ENCODE peak calls at places on chromosomes 7 and 10, in seven cellular contexts. One of them, this sample, is unnamed.

GRCh38 chr10:119973261-119973660 is 80.7 kb downstream of the SEC23IP start:
- DNase-seq in cardiac fibroblast: peak; percentile 9
- DNase-seq in spleen: no peak
- DNase-seq in transverse colon: no peak
- DNase-seq in gastrocnemius medialis: no peak
- DNase-seq in adrenal gland: no peak
- DNase-seq in pancreas: no peak
- DNase-seq in this sample: no peak

GRCh38 chr7:66255533-66256100 is 50.5 kb downstream of the TPST1 start:
- DNase-seq in transverse colon: no peak
- DNase-seq in cardiac fibroblast: peak; percentile 81
- DNase-seq in pancreas: no peak
- DNase-seq in spleen: no peak
- DNase-seq in gastrocnemius medialis: no peak
- DNase-seq in adrenal gland: no peak
- DNase-seq in this sample: no peak

GRCh38 chr7:3285652-3286051 is 15.4 kb upstream of the SDK1 start:
- DNase-seq in pancreas: no peak
- DNase-seq in gastrocnemius medialis: no peak
- DNase-seq in cardiac fibroblast: no peak
- DNase-seq in spleen: no peak
- DNase-seq in transverse colon: no peak
- DNase-seq in adrenal gland: no peak
- DNase-seq in this sample: no peak

GRCh38 chr7:139598642-139599041 is 75.2 kb downstream of the CLEC2L start:
- DNase-seq in spleen: no peak
- DNase-seq in pancreas: no peak
- DNase-seq in transverse colon: no peak
- DNase-seq in adrenal gland: no peak
- DNase-seq in gastrocnemius medialis: no peak
- DNase-seq in cardiac fibroblast: peak; percentile 16
- DNase-seq in this sample: no peak

GRCh38 chr10:128380946-128381345 is 254.7 kb upstream of the MKI67 start:
- DNase-seq in pancreas: no peak
- DNase-seq in transverse colon: no peak
- DNase-seq in cardiac fibroblast: no peak
- DNase-seq in spleen: no peak
- DNase-seq in gastrocnemius medialis: no peak
- DNase-seq in adrenal gland: no peak
- DNase-seq in this sample: no peak

GRCh38 chr7:138004046-138004445 is 2.2 kb upstream of the CREB3L2 start:
- DNase-seq in gastrocnemius medialis: no peak
- DNase-seq in transverse colon: no peak
- DNase-seq in spleen: no peak
- DNase-seq in cardiac fibroblast: no peak
- DNase-seq in adrenal gland: no peak
- DNase-seq in pancreas: no peak
- DNase-seq in this sample: no peak

GRCh38 chr10:112961609-112962008 is 11.6 kb downstream of the TCF7L2 start:
- DNase-seq in adrenal gland: no peak
- DNase-seq in transverse colon: peak; percentile 36
- DNase-seq in gastrocnemius medialis: no peak
- DNase-seq in pancreas: no peak
- DNase-seq in cardiac fibroblast: no peak
- DNase-seq in spleen: no peak
- DNase-seq in this sample: no peak

GRCh38 chr10:22453948-22454347 is 108.7 kb downstream of the SPAG6 start:
- DNase-seq in pancreas: no peak
- DNase-seq in cardiac fibroblast: no peak
- DNase-seq in adrenal gland: no peak
- DNase-seq in transverse colon: no peak
- DNase-seq in gastrocnemius medialis: no peak
- DNase-seq in spleen: no peak
- DNase-seq in this sample: no peak

GRCh38 chr10:119852822-119853221 is 19.8 kb downstream of the MCMBP start:
- DNase-seq in transverse colon: no peak
- DNase-seq in pancreas: no peak
- DNase-seq in cardiac fibroblast: no peak
- DNase-seq in adrenal gland: no peak
- DNase-seq in gastrocnemius medialis: no peak
- DNase-seq in spleen: no peak
- DNase-seq in this sample: no peak

GRCh38 chr7:69643708-69644445 is 45.6 kb downstream of the AUTS2 start:
- DNase-seq in gastrocnemius medialis: no peak
- DNase-seq in adrenal gland: peak; percentile 39
- DNase-seq in cardiac fibroblast: no peak
- DNase-seq in transverse colon: no peak
- DNase-seq in spleen: no peak
- DNase-seq in pancreas: no peak
- DNase-seq in this sample: no peak

GRCh38 chr10:116201670-116202430 is 71.2 kb downstream of the GFRA1 start:
- DNase-seq in cardiac fibroblast: no peak
- DNase-seq in spleen: no peak
- DNase-seq in gastrocnemius medialis: no peak
- DNase-seq in transverse colon: no peak
- DNase-seq in pancreas: no peak
- DNase-seq in adrenal gland: no peak
- DNase-seq in this sample: no peak

GRCh38 chr10:78212134-78212785 is 178.6 kb downstream of the RPS24 start:
- DNase-seq in transverse colon: no peak
- DNase-seq in adrenal gland: peak; percentile 85
- DNase-seq in pancreas: no peak
- DNase-seq in gastrocnemius medialis: no peak
- DNase-seq in spleen: no peak
- DNase-seq in cardiac fibroblast: no peak
- DNase-seq in this sample: no peak

GRCh38 chr10:132944510-132944909 is 2.1 kb upstream of the CFAP46 start:
- DNase-seq in spleen: no peak
- DNase-seq in gastrocnemius medialis: no peak
- DNase-seq in adrenal gland: peak; percentile 3
- DNase-seq in cardiac fibroblast: no peak
- DNase-seq in pancreas: peak; percentile 45
- DNase-seq in transverse colon: no peak
- DNase-seq in this sample: no peak

GRCh38 chr10:75272896-75273295 is 37.1 kb upstream of the COMTD1 start:
- DNase-seq in gastrocnemius medialis: no peak
- DNase-seq in spleen: no peak
- DNase-seq in adrenal gland: peak; percentile 62
- DNase-seq in pancreas: no peak
- DNase-seq in transverse colon: no peak
- DNase-seq in cardiac fibroblast: no peak
- DNase-seq in this sample: no peak

GRCh38 chr7:519429-519973 is at the start of gene PDGFA:
- DNase-seq in gastrocnemius medialis: no peak
- DNase-seq in spleen: no peak
- DNase-seq in transverse colon: no peak
- DNase-seq in cardiac fibroblast: peak; percentile 46
- DNase-seq in adrenal gland: no peak
- DNase-seq in pancreas: peak; percentile 87
- DNase-seq in this sample: no peak

GRCh38 chr10:25101466-25101865 is 73.3 kb upstream of the GPR158 start:
- DNase-seq in spleen: no peak
- DNase-seq in gastrocnemius medialis: no peak
- DNase-seq in transverse colon: no peak
- DNase-seq in cardiac fibroblast: no peak
- DNase-seq in adrenal gland: no peak
- DNase-seq in pancreas: no peak
- DNase-seq in this sample: no peak

GRCh38 chr10:57624066-57624465 is 643.6 kb downstream of the IPMK start:
- DNase-seq in spleen: no peak
- DNase-seq in transverse colon: no peak
- DNase-seq in cardiac fibroblast: no peak
- DNase-seq in pancreas: no peak
- DNase-seq in gastrocnemius medialis: no peak
- DNase-seq in adrenal gland: no peak
- DNase-seq in this sample: no peak

GRCh38 chr10:103053659-103054581 is 135.8 kb downstream of the CNNM2 start:
- DNase-seq in adrenal gland: peak; percentile 87
- DNase-seq in pancreas: no peak
- DNase-seq in spleen: peak; percentile 82
- DNase-seq in cardiac fibroblast: peak; percentile 78
- DNase-seq in transverse colon: peak; percentile 51
- DNase-seq in gastrocnemius medialis: no peak
- DNase-seq in this sample: peak; percentile 65

GRCh38 chr7:134515569-134516468 is 11.5 kb upstream of the AKR1B10 start:
- DNase-seq in pancreas: no peak
- DNase-seq in spleen: no peak
- DNase-seq in transverse colon: no peak
- DNase-seq in cardiac fibroblast: peak; percentile 97
- DNase-seq in adrenal gland: no peak
- DNase-seq in gastrocnemius medialis: peak; percentile 44
- DNase-seq in this sample: no peak

GRCh38 chr10:78966182-78966787 is 102.5 kb upstream of the ZMIZ1 start:
- DNase-seq in gastrocnemius medialis: no peak
- DNase-seq in spleen: no peak
- DNase-seq in cardiac fibroblast: no peak
- DNase-seq in pancreas: no peak
- DNase-seq in adrenal gland: no peak
- DNase-seq in transverse colon: no peak
- DNase-seq in this sample: no peak

GRCh38 chr10:4315529-4315928 is 510.5 kb upstream of the AKR1E2 start:
- DNase-seq in transverse colon: no peak
- DNase-seq in pancreas: no peak
- DNase-seq in cardiac fibroblast: peak; percentile 71
- DNase-seq in adrenal gland: no peak
- DNase-seq in gastrocnemius medialis: peak; percentile 19
- DNase-seq in spleen: no peak
- DNase-seq in this sample: no peak

GRCh38 chr7:55420535-55420934 is 55.4 kb downstream of the LANCL2 start:
- DNase-seq in adrenal gland: no peak
- DNase-seq in gastrocnemius medialis: no peak
- DNase-seq in pancreas: no peak
- DNase-seq in cardiac fibroblast: peak; percentile 33
- DNase-seq in spleen: no peak
- DNase-seq in transverse colon: no peak
- DNase-seq in this sample: no peak

GRCh38 chr10:88122145-88122544 is 258.7 kb downstream of the PTEN start:
- DNase-seq in pancreas: no peak
- DNase-seq in transverse colon: no peak
- DNase-seq in adrenal gland: no peak
- DNase-seq in spleen: no peak
- DNase-seq in cardiac fibroblast: no peak
- DNase-seq in gastrocnemius medialis: no peak
- DNase-seq in this sample: no peak

GRCh38 chr7:78080811-78081210 is 282.2 kb downstream of the PHTF2 start:
- DNase-seq in adrenal gland: no peak
- DNase-seq in gastrocnemius medialis: no peak
- DNase-seq in transverse colon: no peak
- DNase-seq in spleen: no peak
- DNase-seq in pancreas: no peak
- DNase-seq in cardiac fibroblast: no peak
- DNase-seq in this sample: no peak
- TF ChIP-seq CTCF in adrenal gland: no peak
- TF ChIP-seq CTCF in gastrocnemius medialis: no peak
- TF ChIP-seq CTCF in transverse colon: no peak
- TF ChIP-seq CTCF in spleen: no peak
- TF ChIP-seq CTCF in pancreas: no peak
- TF ChIP-seq CTCF in cardiac fibroblast: no peak
- TF ChIP-seq CTCF in this sample: no peak

GRCh38 chr7:95478139-95479037 is 7.4 kb upstream of the ASB4 start:
- DNase-seq in gastrocnemius medialis: no peak
- DNase-seq in pancreas: no peak
- DNase-seq in cardiac fibroblast: peak; percentile 72
- DNase-seq in adrenal gland: no peak
- DNase-seq in spleen: no peak
- DNase-seq in transverse colon: peak; percentile 42
- DNase-seq in this sample: no peak
- TF ChIP-seq CTCF in gastrocnemius medialis: no peak
- TF ChIP-seq CTCF in pancreas: no peak
- TF ChIP-seq CTCF in cardiac fibroblast: peak; percentile 64
- TF ChIP-seq CTCF in adrenal gland: no peak
- TF ChIP-seq CTCF in spleen: no peak
- TF ChIP-seq CTCF in transverse colon: peak; percentile 25
- TF ChIP-seq CTCF in this sample: no peak

GRCh38 chr10:32190890-32191491 is 134.8 kb upstream of the KIF5B start:
- DNase-seq in spleen: no peak
- DNase-seq in pancreas: no peak
- DNase-seq in gastrocnemius medialis: no peak
- DNase-seq in cardiac fibroblast: peak; percentile 61
- DNase-seq in adrenal gland: no peak
- DNase-seq in transverse colon: no peak
- DNase-seq in this sample: no peak

GRCh38 chr10:32187686-32188085 is 131.5 kb upstream of the KIF5B start:
- DNase-seq in pancreas: no peak
- DNase-seq in transverse colon: no peak
- DNase-seq in gastrocnemius medialis: no peak
- DNase-seq in spleen: no peak
- DNase-seq in adrenal gland: no peak
- DNase-seq in cardiac fibroblast: no peak
- DNase-seq in this sample: no peak

GRCh38 chr10:32189400-32190084 is 133.3 kb upstream of the KIF5B start:
- DNase-seq in adrenal gland: no peak
- DNase-seq in gastrocnemius medialis: no peak
- DNase-seq in pancreas: no peak
- DNase-seq in cardiac fibroblast: peak; percentile 15
- DNase-seq in transverse colon: no peak
- DNase-seq in spleen: no peak
- DNase-seq in this sample: no peak
- TF ChIP-seq CTCF in adrenal gland: no peak
- TF ChIP-seq CTCF in gastrocnemius medialis: no peak
- TF ChIP-seq CTCF in pancreas: peak; percentile 32
- TF ChIP-seq CTCF in cardiac fibroblast: peak; percentile 2
- TF ChIP-seq CTCF in transverse colon: peak; percentile 32
- TF ChIP-seq CTCF in spleen: peak; percentile 16
- TF ChIP-seq CTCF in this sample: no peak

GRCh38 chr7:99408347-99409191 is at the start of the genes BUD31 and PDAP1:
- DNase-seq in transverse colon: peak; percentile 93
- DNase-seq in cardiac fibroblast: peak; percentile 97
- DNase-seq in spleen: peak; percentile 97
- DNase-seq in gastrocnemius medialis: peak; percentile 88
- DNase-seq in pancreas: peak; percentile 95
- DNase-seq in adrenal gland: peak; percentile 94
- DNase-seq in this sample: peak; percentile 95

GRCh38 chr7:99404977-99405320 is 3.4 kb downstream of the PDAP1 start:
- DNase-seq in cardiac fibroblast: no peak
- DNase-seq in adrenal gland: no peak
- DNase-seq in pancreas: no peak
- DNase-seq in gastrocnemius medialis: no peak
- DNase-seq in transverse colon: no peak
- DNase-seq in spleen: no peak
- DNase-seq in this sample: no peak

GRCh38 chr7:99407849-99408346 is 499 bp downstream of the PDAP1 start:
- DNase-seq in transverse colon: peak; percentile 50
- DNase-seq in gastrocnemius medialis: peak; percentile 15
- DNase-seq in spleen: no peak
- DNase-seq in cardiac fibroblast: peak; percentile 83
- DNase-seq in adrenal gland: peak; percentile 79
- DNase-seq in pancreas: no peak
- DNase-seq in this sample: no peak

GRCh38 chr7:99404235-99404976 is 4.0 kb downstream of the PDAP1 start:
- DNase-seq in adrenal gland: peak; percentile 52
- DNase-seq in gastrocnemius medialis: no peak
- DNase-seq in cardiac fibroblast: peak; percentile 69
- DNase-seq in transverse colon: no peak
- DNase-seq in spleen: no peak
- DNase-seq in pancreas: peak; percentile 76
- DNase-seq in this sample: no peak

DNA sequence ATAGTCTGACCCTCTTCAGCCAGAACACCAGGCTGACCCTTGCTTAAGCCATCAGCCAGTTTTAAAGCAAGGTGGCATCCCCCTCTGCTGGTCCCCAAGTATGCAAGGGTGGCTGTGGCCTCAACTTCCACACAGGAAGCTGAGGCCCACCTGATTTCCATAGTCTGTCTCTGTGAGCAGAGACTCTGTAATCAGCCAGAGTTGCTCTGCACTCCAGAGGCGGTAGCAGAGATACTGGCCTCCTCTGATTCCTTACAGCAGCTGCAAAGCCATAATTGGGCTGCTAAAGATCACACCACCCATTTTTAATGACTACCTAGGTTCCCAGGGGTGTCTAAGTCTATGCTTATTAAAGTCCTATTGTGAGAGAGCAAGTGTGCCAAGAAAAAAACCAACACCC is 1.8 kb downstream of the PDAP1 start:
- DNase-seq in transverse colon: no peak
- DNase-seq in pancreas: no peak
- DNase-seq in spleen: no peak
- DNase-seq in adrenal gland: no peak
- DNase-seq in gastrocnemius medialis: no peak
- DNase-seq in cardiac fibroblast: no peak
- DNase-seq in this sample: no peak
- TF ChIP-seq CTCF in transverse colon: no peak
- TF ChIP-seq CTCF in pancreas: no peak
- TF ChIP-seq CTCF in spleen: no peak
- TF ChIP-seq CTCF in adrenal gland: no peak
- TF ChIP-seq CTCF in gastrocnemius medialis: no peak
- TF ChIP-seq CTCF in cardiac fibroblast: no peak
- TF ChIP-seq CTCF in this sample: no peak